ENCODE peak calls at places on chromosomes 2 and 18, in nine cellular contexts. I, E, V, G, Y, X, P, B and R are unnamed samples.

GRCh38 chr2:199987586-199987985 is 32.2 kb downstream of the MAIP1 start:
- DNase-seq in I (no peak), E (no peak), V (no peak), G (no peak), Y (no peak), X (no peak), P (no peak), B (no peak), R (no peak)

GRCh38 chr2:201261471-201261870 is 1.1 kb downstream of the CASP8 start:
- DNase-seq in I (no peak), E (no peak), V (peak; percentile 52), G (no peak), Y (peak; percentile 57), X (no peak), P (no peak), B (peak; percentile 66), R (no peak)

GRCh38 chr2:123687064-123687463 is 338.0 kb upstream of the CNTNAP5 start:
- DNase-seq in I (no peak), E (no peak), V (no peak), G (no peak), Y (no peak), X (no peak), P (no peak), B (no peak), R (no peak)

GRCh38 chr18:11887305-11888262 is 20.5 kb downstream of the MPPE1 start:
- DNase-seq in I (no peak), E (no peak), V (no peak), G (peak; percentile 8), Y (no peak), X (no peak), P (no peak), B (no peak), R (no peak)

GRCh38 chr2:169372561-169372960 is 10.2 kb upstream of the LRP2 start:
- DNase-seq in I (no peak), E (no peak), V (no peak), G (no peak), Y (no peak), X (no peak), P (no peak), B (no peak), R (no peak)

GRCh38 chr2:46002507-46002883 is 294.7 kb upstream of the EPAS1 start:
- DNase-seq in I (no peak), E (no peak), V (no peak), G (peak; percentile 37), Y (no peak), X (no peak), P (no peak), B (no peak), R (no peak)

GRCh38 chr2:41572154-41572553 is 475.7 kb upstream of the PKDCC start:
- DNase-seq in I (no peak), E (no peak), V (no peak), G (no peak), Y (no peak), X (no peak), P (no peak), B (no peak), R (no peak)

GRCh38 chr18:79862562-79862961 is 64.8 kb downstream of the KCNG2 start:
- DNase-seq in I (no peak), E (no peak), V (no peak), G (no peak), Y (no peak), X (no peak), P (no peak), B (no peak), R (no peak)

GRCh38 chr2:241902357-241902991 is 32.9 kb downstream of the RTP5 start:
- DNase-seq in I (no peak), E (peak; percentile 59), V (no peak), G (no peak), Y (no peak), X (peak; percentile 40), P (no peak), B (no peak), R (no peak)

GRCh38 chr2:213696427-213696826 is 412.2 kb downstream of the SPAG16 start:
- DNase-seq in I (no peak), E (no peak), V (no peak), G (no peak), Y (no peak), X (no peak), P (no peak), B (no peak), R (no peak)

GRCh38 chr2:174660984-174661675 is 63.5 kb upstream of the WIPF1 start:
- DNase-seq in I (no peak), E (no peak), V (no peak), G (no peak), Y (no peak), X (no peak), P (no peak), B (no peak), R (no peak)

GRCh38 chr2:59073257-59073656 is 832.1 kb upstream of the FANCL start:
- DNase-seq in I (no peak), E (no peak), V (no peak), G (no peak), Y (no peak), X (no peak), P (no peak), B (no peak), R (no peak)

GRCh38 chr2:161166538-161167409 is 6.5 kb downstream of the TANK start:
- DNase-seq in I (no peak), E (no peak), V (no peak), G (no peak), Y (no peak), X (no peak), P (no peak), B (no peak), R (no peak)

GRCh38 chr18:50819027-50819726 is 639 bp downstream of the MRO start:
- DNase-seq in I (peak; percentile 8), E (peak; percentile 73), V (no peak), G (peak; percentile 19), Y (no peak), X (peak; percentile 55), P (no peak), B (peak; percentile 65), R (peak; percentile 51)

GRCh38 chr2:47297767-47298401 is 105.1 kb upstream of the MSH2 start:
- DNase-seq in I (no peak), E (no peak), V (no peak), G (no peak), Y (no peak), X (no peak), P (no peak), B (no peak), R (no peak)

GRCh38 chr2:8679827-8680731 is 1.8 kb upstream of the ID2 start:
- DNase-seq in I (peak; percentile 60), E (peak; percentile 84), V (no peak), G (peak; percentile 95), Y (no peak), X (peak; percentile 75), P (peak; percentile 31), B (no peak), R (peak; percentile 36)

GRCh38 chr2:181183878-181184553 is 203.6 kb downstream of the UBE2E3 start:
- DNase-seq in I (no peak), E (no peak), V (no peak), G (no peak), Y (no peak), X (no peak), P (no peak), B (no peak), R (no peak)

DNA sequence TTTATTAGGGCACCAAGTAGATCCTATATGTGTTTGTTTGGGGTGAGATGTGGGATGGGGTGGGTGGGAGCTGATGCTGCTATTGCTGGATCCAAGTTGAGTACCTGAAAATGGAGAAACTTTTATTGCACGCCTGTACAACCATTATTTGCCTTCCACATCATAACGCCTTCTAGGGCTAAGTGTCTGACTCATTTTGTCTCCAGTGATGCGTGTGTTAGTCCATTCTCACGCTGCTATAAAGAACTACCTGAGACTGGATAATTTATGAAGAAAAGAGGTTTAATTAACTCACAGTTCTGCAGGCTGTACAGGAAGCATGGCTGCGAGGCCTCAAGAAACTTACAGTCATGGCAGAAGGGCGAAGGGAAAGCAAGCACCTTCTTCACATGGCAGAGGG is 58.2 kb downstream of the KDM3A start:
- DNase-seq in I (no peak), E (no peak), V (no peak), G (peak; percentile 28), Y (no peak), X (no peak), P (no peak), B (no peak), R (no peak)
- H3K9me3 ChIP-seq in I (peaks cover 9% of the 10 kb centered on the region), E (no peaks in the 10 kb centered on the region), V (no peaks in the 10 kb centered on the region), G (peaks cover 31% of the 10 kb centered on the region), Y (peaks cover 24% of the 10 kb centered on the region), X (peaks cover 11% of the 10 kb centered on the region), P (no peaks in the 10 kb centered on the region), B (peaks cover 17% of the 10 kb centered on the region), R (peaks cover 7% of the 10 kb centered on the region)

DNA sequence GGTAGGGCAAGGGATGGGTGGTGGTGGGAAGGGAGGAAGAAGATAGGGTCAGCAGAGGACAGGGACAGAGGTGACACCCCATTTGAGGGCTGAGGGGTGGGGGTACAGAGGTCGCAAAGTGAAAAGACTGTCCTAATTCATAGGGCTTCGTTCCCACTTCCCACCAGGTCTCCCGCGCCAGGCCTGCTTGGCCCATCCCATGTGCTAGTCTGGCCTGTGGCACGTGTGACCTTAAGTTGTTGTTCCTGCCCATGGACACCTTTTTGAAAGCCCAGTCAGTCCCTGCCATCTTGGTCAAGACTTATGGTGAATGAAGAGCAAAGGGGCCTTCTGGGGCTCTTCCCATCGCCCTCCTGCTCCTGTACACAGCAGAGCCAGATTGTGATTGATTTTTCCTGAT is 46.2 kb downstream of the TGOLN2 start:
- DNase-seq in I (no peak), E (no peak), V (no peak), G (no peak), Y (no peak), X (no peak), P (no peak), B (no peak), R (no peak)
- H3K9me3 ChIP-seq in I (no peaks in the 10 kb centered on the region), E (no peaks in the 10 kb centered on the region), V (no peaks in the 10 kb centered on the region), G (no peaks in the 10 kb centered on the region), Y (no peaks in the 10 kb centered on the region), X (no peaks in the 10 kb centered on the region), P (no peaks in the 10 kb centered on the region), B (no peaks in the 10 kb centered on the region), R (no peaks in the 10 kb centered on the region)

DNA sequence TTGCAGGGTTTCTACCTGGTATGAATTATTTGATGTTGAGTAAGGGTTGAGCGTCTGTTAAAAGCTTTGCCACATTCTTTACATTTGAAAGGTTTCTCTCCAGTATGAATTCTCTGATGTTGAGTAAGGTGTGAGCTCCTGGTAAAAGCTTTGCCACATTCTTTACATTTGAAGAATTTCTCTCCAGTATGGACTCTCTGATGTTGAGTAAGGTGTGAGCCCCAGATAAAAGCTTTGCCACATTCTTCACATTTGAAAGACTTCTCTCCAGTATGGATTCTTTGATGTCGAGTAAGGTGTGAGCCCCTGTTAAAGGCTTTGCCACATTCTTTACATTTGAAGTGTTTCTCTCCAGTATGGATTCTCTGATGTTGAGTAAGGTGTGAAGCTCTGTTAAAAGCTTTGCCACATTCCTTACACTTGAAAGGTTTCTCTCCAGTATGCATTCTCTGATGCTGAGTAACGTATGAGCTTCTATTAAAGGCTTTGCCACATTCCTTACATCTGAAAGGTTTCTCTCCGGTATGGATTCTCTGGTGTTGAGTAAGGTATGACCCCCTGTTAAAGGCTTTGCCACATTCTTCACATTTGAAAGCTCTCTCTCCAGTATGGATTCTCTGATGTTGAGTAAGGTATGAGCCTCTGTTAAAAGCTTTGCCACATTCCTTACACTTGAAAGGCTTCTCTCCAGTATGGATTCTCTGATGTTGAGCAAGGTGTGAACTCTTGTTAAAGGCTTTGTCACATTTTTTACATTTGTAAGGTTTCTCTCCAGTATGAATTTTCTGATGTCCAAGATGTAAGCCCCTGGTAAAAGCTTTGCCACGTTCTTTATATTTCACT is 27.1 kb downstream of the ZNF519 start:
- DNase-seq in I (no peak), E (no peak), V (no peak), G (no peak), Y (no peak), X (no peak), P (no peak), B (no peak), R (no peak)
- H3K9me3 ChIP-seq in I (peaks cover 3% of the 10 kb centered on the region), E (no peaks in the 10 kb centered on the region), V (no peaks in the 10 kb centered on the region), G (peaks cover 42% of the 10 kb centered on the region), Y (peaks cover 33% of the 10 kb centered on the region), X (peaks cover 29% of the 10 kb centered on the region), P (peaks cover 40% of the 10 kb centered on the region), B (peaks cover 57% of the 10 kb centered on the region), R (no peaks in the 10 kb centered on the region)

GRCh38 chr2:220871909-220872308 is 700.2 kb downstream of the EPHA4 start:
- DNase-seq in I (no peak), E (no peak), V (no peak), G (no peak), Y (no peak), X (no peak), P (no peak), B (no peak), R (no peak)
- H3K9me3 ChIP-seq in I (peaks cover 3% of the 10 kb centered on the region), E (no peaks in the 10 kb centered on the region), V (no peaks in the 10 kb centered on the region), G (no peaks in the 10 kb centered on the region), Y (no peaks in the 10 kb centered on the region), X (no peaks in the 10 kb centered on the region), P (no peaks in the 10 kb centered on the region), B (no peaks in the 10 kb centered on the region), R (no peaks in the 10 kb centered on the region)